ENCODE peak calls at places on chromosomes 7 and 10, in seven cellular contexts. U is stimulated activated CD4-positive, alpha-beta T cell treated with anti-CD3 and anti-CD28 coated beads, Interleukin-4, amount 100 ng/mL, for 48 hours; H is fibroblast of lung; P is non-pigmented ciliary epithelial cell; T is spleen; V is adipocyte; D is naive thymus-derived CD8-positive, alpha-beta T cell. O is an unnamed sample.

GRCh38 chr10:73406863-73407262 is 7.0 kb downstream of the ANXA7 start:
- DNase-seq in D (no peak), P (no peak), V (no peak), T (no peak), U (no peak), H (no peak), O (no peak)

GRCh38 chr10:33095867-33096479 is 137.9 kb upstream of the ITGB1 start:
- DNase-seq in T (no peak), D (no peak), P (no peak), U (no peak), V (no peak), H (no peak), O (no peak)

GRCh38 chr10:13839430-13839986 is 252.7 kb downstream of the PRPF18 start:
- DNase-seq in T (no peak), U (no peak), D (no peak), P (peak), V (peak), H (peak), O (peak)

GRCh38 chr10:5496261-5497250 is 2.8 kb downstream of the CALML5 start:
- DNase-seq in U (no peak), P (no peak), D (no peak), H (no peak), V (no peak), T (no peak), O (no peak)

GRCh38 chr10:51716981-51717380 is 17.6 kb upstream of the CSTF2T start:
- DNase-seq in U (no peak), V (no peak), H (no peak), P (no peak), T (no peak), D (no peak), O (no peak)

GRCh38 chr7:99752354-99752753 is 17.4 kb upstream of the CYP3A7 start:
- DNase-seq in D (no peak), U (no peak), T (no peak), P (no peak), V (no peak), H (peak), O (no peak)

GRCh38 chr7:31096198-31096881 is 44.2 kb downstream of the ADCYAP1R1 start:
- DNase-seq in V (no peak), D (no peak), H (no peak), T (peak), U (no peak), P (no peak), O (no peak)

GRCh38 chr7:2668401-2668800 is 19.6 kb upstream of the AMZ1 start:
- DNase-seq in V (no peak), D (no peak), H (peak), U (no peak), T (no peak), P (no peak), O (no peak)

GRCh38 chr10:8054498-8055407 is at the start of gene GATA3:
- DNase-seq in T (peak), V (peak), D (peak), H (no peak), U (peak), P (no peak), O (peak)

GRCh38 chr10:133049639-133050038 is 38.1 kb upstream of the ADGRA1 start:
- DNase-seq in U (no peak), V (no peak), H (no peak), P (no peak), T (no peak), D (no peak), O (no peak)

GRCh38 chr7:28106316-28106957 is 74.2 kb downstream of the JAZF1 start:
- DNase-seq in H (peak), U (no peak), T (no peak), P (peak), D (no peak), V (peak), O (no peak)

GRCh38 chr7:122965306-122965705 is 30.2 kb downstream of the TAS2R16 start:
- DNase-seq in H (no peak), U (no peak), T (no peak), D (no peak), P (no peak), V (no peak), O (no peak)

GRCh38 chr10:4813496-4813895 is 12.5 kb upstream of the AKR1E2 start:
- DNase-seq in T (no peak), D (no peak), P (no peak), H (no peak), V (no peak), U (no peak), O (no peak)

GRCh38 chr10:78510566-78511323 is 477.1 kb downstream of the RPS24 start:
- DNase-seq in P (no peak), V (no peak), U (no peak), D (no peak), H (peak), T (no peak), O (no peak)

GRCh38 chr7:301291-302053 is 11.5 kb downstream of the FOXL3 start:
- DNase-seq in U (no peak), P (no peak), V (no peak), H (no peak), D (no peak), T (peak), O (no peak)

GRCh38 chr7:44222776-44223261 is 22.0 kb downstream of the YKT6 start:
- DNase-seq in U (no peak), T (peak), D (no peak), P (no peak), H (no peak), V (no peak), O (no peak)

GRCh38 chr7:22851140-22851539 is 28.5 kb upstream of the TOMM7 start:
- DNase-seq in U (no peak), H (no peak), D (no peak), V (peak), P (no peak), T (no peak), O (no peak)

GRCh38 chr10:117980755-117981525 is 65.8 kb downstream of the RAB11FIP2 start:
- DNase-seq in H (no peak), U (no peak), V (no peak), P (no peak), T (no peak), D (no peak), O (no peak)

GRCh38 chr10:78846770-78847169 is 222.0 kb upstream of the ZMIZ1 start:
- DNase-seq in T (no peak), U (no peak), V (no peak), H (no peak), D (no peak), P (no peak), O (no peak)

GRCh38 chr7:135109976-135110375 is 37.9 kb upstream of the TMEM140 start:
- DNase-seq in T (no peak), H (no peak), P (no peak), U (no peak), V (no peak), D (no peak), O (no peak)

GRCh38 chr10:132461103-132461682 is 64.2 kb downstream of the PWWP2B start:
- DNase-seq in H (no peak), D (no peak), T (peak), U (no peak), P (no peak), V (no peak), O (no peak)

GRCh38 chr7:121126801-121127534 is 138.5 kb downstream of the CPED1 start:
- DNase-seq in D (no peak), P (no peak), V (peak), U (no peak), T (no peak), H (peak), O (peak)

GRCh38 chr7:43570688-43571365 is 12.1 kb upstream of the STK17A start:
- DNase-seq in T (no peak), V (no peak), P (no peak), H (no peak), D (no peak), U (no peak), O (no peak)

GRCh38 chr7:105654994-105655900 is 74.0 kb upstream of the EFCAB10 start:
- DNase-seq in V (peak), H (peak), P (peak), T (no peak), D (no peak), U (no peak), O (peak)

GRCh38 chr10:70455213-70455630 is 13.7 kb upstream of the NODAL start:
- DNase-seq in P (no peak), U (no peak), H (no peak), T (no peak), V (no peak), D (no peak), O (no peak)

GRCh38 chr7:154672659-154673415 is 330.1 kb downstream of the PAXIP1 start:
- DNase-seq in P (no peak), D (no peak), T (no peak), U (no peak), H (no peak), V (no peak), O (no peak)

O was measured in endothelial cell of umbilical vein.